ENCODE peak calls at places on chromosomes 7 and 10, in four cellular contexts. E is SK-N-SH, O is HCT116, F is GM23338. L is an unnamed sample. For H3K36me3, the result is how much of the 10 kb centered on the place peaks cover.

GRCh38 chr7:38660427-38661099 is 29.4 kb upstream of the AMPH start:
- DNase-seq in F (peak), E (peak), O (peak), L (peak)

GRCh38 chr7:2624293-2624881 is 7.4 kb upstream of the TTYH3 start:
- DNase-seq in E (no peak), O (no peak), F (no peak), L (no peak)

GRCh38 chr7:5215313-5215712 is 25.3 kb downstream of the WIPI2 start:
- DNase-seq in O (no peak), F (no peak), E (no peak), L (no peak)

GRCh38 chr10:91017202-91017601 is 96.3 kb upstream of the ANKRD1 start:
- DNase-seq in F (no peak), E (no peak), O (no peak), L (no peak)

GRCh38 chr10:2949948-2950354 is 117.4 kb upstream of the PFKP start:
- DNase-seq in O (no peak), F (no peak), E (no peak), L (peak)

GRCh38 chr10:80407836-80408197 is 534 bp upstream of the PRXL2A start:
- DNase-seq in F (peak), O (peak), E (peak), L (peak)

GRCh38 chr10:92773776-92774175 is 74.5 kb upstream of the EXOC6 start:
- DNase-seq in O (no peak), E (no peak), F (no peak), L (no peak)

GRCh38 chr7:29865526-29865925 is 59.2 kb downstream of the WIPF3 start:
- DNase-seq in O (peak), F (no peak), E (no peak), L (no peak)

GRCh38 chr7:114405427-114405826 is 9.2 kb upstream of the FOXP2 start:
- DNase-seq in F (peak), E (no peak), O (peak), L (no peak)

GRCh38 chr10:52249850-52250395 is 64.2 kb upstream of the DKK1 start:
- DNase-seq in O (no peak), F (no peak), E (no peak), L (no peak)

GRCh38 chr7:148503900-148504487 is 86.6 kb upstream of the C7orf33 start:
- DNase-seq in O (peak), E (peak), F (peak), L (peak)

GRCh38 chr7:41733063-41733398 is 30.1 kb upstream of the INHBA start:
- DNase-seq in O (no peak), F (no peak), E (no peak), L (no peak)

GRCh38 chr7:48049850-48050249 is 14.5 kb downstream of the C7orf57 start:
- DNase-seq in E (no peak), O (no peak), F (no peak), L (no peak)

GRCh38 chr10:88163572-88163971 is 300.1 kb downstream of the PTEN start:
- DNase-seq in E (no peak), O (no peak), F (no peak), L (no peak)

GRCh38 chr7:51246258-51247245 is 70.1 kb downstream of the COBL start:
- DNase-seq in E (no peak), O (no peak), F (no peak), L (no peak)

GRCh38 chr7:10181996-10182395 is 791.7 kb upstream of the PHF14 start:
- DNase-seq in O (no peak), F (no peak), E (no peak), L (no peak)

GRCh38 chr7:95511716-95512260 is 26.0 kb downstream of the ASB4 start:
- DNase-seq in O (peak), E (peak), F (peak), L (no peak)

GRCh38 chr7:155001756-155002410 is 1.0 kb downstream of the PAXIP1 start:
- DNase-seq in F (no peak), E (no peak), O (no peak), L (no peak)

GRCh38 chr7:106609416-106609815 is 51.5 kb downstream of the CCDC71L start:
- DNase-seq in F (no peak), O (no peak), E (no peak), L (no peak)

GRCh38 chr10:110504111-110504735 is 6.5 kb downstream of the DUSP5 start:
- DNase-seq in O (no peak), E (no peak), F (no peak), L (no peak)

GRCh38 chr7:91267558-91267955 is 3.3 kb downstream of the FZD1 start:
- DNase-seq in O (no peak), E (no peak), F (no peak), L (no peak)

GRCh38 chr7:148303295-148304013 is 287.1 kb upstream of the C7orf33 start:
- DNase-seq in F (no peak), O (no peak), E (peak), L (no peak)

GRCh38 chr7:147885906-147886305 is 704.7 kb upstream of the C7orf33 start:
- DNase-seq in O (no peak), E (no peak), F (no peak), L (no peak)

GRCh38 chr10:110363572-110364411 is 59.1 kb upstream of the SMNDC1 start:
- DNase-seq in E (no peak), F (no peak), O (no peak), L (no peak)

GRCh38 chr7:1475393-1475792 is 16.1 kb upstream of the MICALL2 start:
- DNase-seq in O (no peak), F (no peak), E (no peak), L (no peak)

GRCh38 chr7:114310344-114311118 is 104.1 kb upstream of the FOXP2 start:
- DNase-seq in O (no peak), E (no peak), F (no peak), L (no peak)

GRCh38 chr7:19097165-19097885 is 20.1 kb downstream of the TWIST1 start:
- DNase-seq in F (no peak), O (no peak), E (no peak), L (no peak)

GRCh38 chr7:73735526-73735905 is 3.1 kb downstream of the ABHD11 start:
- DNase-seq in E (no peak), O (no peak), F (no peak), L (no peak)

GRCh38 chr7:98252655-98253054 is 623 bp upstream of the TECPR1 start:
- DNase-seq in E (no peak), F (no peak), O (no peak), L (no peak)

GRCh38 chr10:93386496-93387369 is 95.4 kb downstream of the MYOF start:
- DNase-seq in F (no peak), O (no peak), E (no peak), L (no peak)

GRCh38 chr10:121751191-121751760 is 153.0 kb upstream of the FGFR2 start:
- DNase-seq in F (no peak), O (no peak), E (no peak), L (no peak)

GRCh38 chr7:129009437-129009836 is 45.5 kb downstream of the TNPO3 start:
- DNase-seq in F (no peak), E (no peak), O (no peak), L (no peak)

GRCh38 chr7:129008645-129009414 is 46.1 kb downstream of the TNPO3 start:
- DNase-seq in E (no peak), O (no peak), F (no peak), L (no peak)

GRCh38 chr7:129005186-129005585 is 49.7 kb downstream of the TNPO3 start:
- DNase-seq in O (no peak), F (no peak), E (no peak), L (no peak)

GRCh38 chr7:129010075-129010474 is 44.8 kb downstream of the TNPO3 start:
- DNase-seq in O (no peak), E (no peak), F (no peak), L (no peak)

GRCh38 chr7:129006636-129007414 is 48.1 kb downstream of the TNPO3 start:
- DNase-seq in O (no peak), E (no peak), F (no peak), L (no peak)
- H3K36me3 ChIP-seq in O (under half), E (half or more), F (under half), L (under half)

GRCh38 chr10:105070249-105070648 is 429.2 kb downstream of the SORCS3 start:
- DNase-seq in O (no peak), E (no peak), F (no peak), L (no peak)

GRCh38 chr10:105073999-105074398 is 432.9 kb downstream of the SORCS3 start:
- DNase-seq in O (no peak), E (no peak), F (no peak), L (no peak)

GRCh38 chr10:105071980-105072379 is 430.9 kb downstream of the SORCS3 start:
- DNase-seq in O (no peak), E (no peak), F (no peak), L (no peak)

GRCh38 chr10:105068497-105068896 is 427.4 kb downstream of the SORCS3 start:
- DNase-seq in O (no peak), F (no peak), E (no peak), L (no peak)

DNA sequence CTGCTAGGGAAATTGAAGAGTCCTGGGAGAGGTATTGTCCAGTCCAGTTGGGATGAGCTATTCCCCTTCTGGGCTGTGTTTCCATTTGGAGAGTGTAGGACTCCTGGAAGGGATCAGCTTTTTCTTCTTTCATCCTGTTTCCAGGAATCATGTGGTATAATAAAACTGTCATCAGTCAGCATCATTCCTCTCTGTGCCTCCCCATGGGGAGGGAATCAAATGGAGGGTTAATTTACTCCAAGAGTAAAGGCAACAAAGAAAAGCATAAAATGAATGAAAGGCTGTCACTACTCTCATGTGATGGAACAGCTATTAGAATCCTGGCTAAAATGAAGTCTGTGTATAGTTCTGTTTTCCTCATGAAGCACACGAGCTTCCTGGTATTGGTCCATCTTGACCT is 429.9 kb downstream of the SORCS3 start:
- DNase-seq in O (no peak), E (no peak), F (no peak), L (no peak)
- TF ChIP-seq REST in O (no peak), E (no peak), F (no peak), L (no peak)

GRCh38 chr10:12113627-12114026 is 15.8 kb upstream of the SEC61A2 start:
- DNase-seq in F (no peak), E (no peak), O (no peak), L (no peak)

GRCh38 chr10:12107781-12108180 is 21.7 kb upstream of the SEC61A2 start:
- DNase-seq in F (no peak), O (no peak), E (no peak), L (no peak)

GRCh38 chr10:12111528-12111927 is 17.9 kb upstream of the SEC61A2 start:
- DNase-seq in F (no peak), O (no peak), E (no peak), L (no peak)
- H3K36me3 ChIP-seq in F (under half), O (under half), E (under half), L (under half)

GRCh38 chr7:100007887-100008286 is 7.5 kb upstream of the ZKSCAN1 start:
- DNase-seq in F (peak), E (no peak), O (no peak), L (no peak)

GRCh38 chr7:100008525-100008924 is 6.9 kb upstream of the ZKSCAN1 start:
- DNase-seq in E (no peak), O (no peak), F (no peak), L (no peak)

GRCh38 chr7:100000239-100000638 is 15.2 kb upstream of the ZKSCAN1 start:
- DNase-seq in O (no peak), F (no peak), E (no peak), L (no peak)

GRCh38 chr7:100003711-100004661 is 11.4 kb upstream of the ZKSCAN1 start:
- DNase-seq in F (peak), O (no peak), E (peak), L (no peak)
- TF ChIP-seq REST in F (no peak), O (no peak), E (no peak), L (no peak)

DNA sequence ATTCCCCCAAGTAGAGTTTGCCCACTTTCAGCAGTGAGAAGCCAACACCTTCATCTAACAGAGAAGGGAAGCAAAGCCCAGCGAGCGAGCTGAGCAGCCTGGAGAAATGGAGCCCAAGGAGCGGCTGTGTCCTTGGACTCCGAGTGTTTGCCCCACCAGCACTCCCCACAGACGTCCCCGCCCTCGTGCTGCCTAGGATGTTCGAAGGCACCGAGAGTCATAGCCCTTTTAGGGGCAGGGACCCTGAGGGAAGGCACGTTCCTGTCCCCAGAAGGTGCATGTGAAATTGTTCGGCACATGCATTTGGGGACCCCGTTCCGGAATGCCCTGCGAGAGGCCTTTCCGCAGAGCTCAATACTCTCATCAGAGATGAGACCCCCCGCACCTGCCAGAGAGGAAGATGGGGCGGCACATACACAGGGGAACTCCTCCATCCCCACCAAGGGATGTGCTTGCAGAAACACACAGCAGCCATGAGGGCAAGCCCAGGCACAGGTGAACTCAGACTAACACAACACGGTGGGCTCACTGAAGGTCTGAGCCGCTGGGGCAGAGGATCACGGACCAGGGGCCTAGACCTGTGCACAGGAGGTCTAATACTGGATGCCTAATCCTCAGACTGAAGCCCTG is 131.0 kb downstream of the DLG5 start:
- DNase-seq in E (no peak), F (no peak), O (no peak), L (no peak)
- H3K36me3 ChIP-seq in E (under half), F (under half), O (under half), L (under half)

L was measured in Panc1.